ENCODE peak calls at places on chromosomes 11 and 22, in eight cellular contexts. K is stromal cell of bone marrow, F is D341Med, G is uterus, E is A549, X is left lobe of liver, S is SHP77, C is T-cell. Z is an unnamed sample.

GRCh38 chr22:25212337-25212736 is 7.1 kb upstream of the CRYBB2 start:
- DNase-seq in E (no peak), S (no peak), X (no peak), F (no peak), C (no peak), K (no peak), G (no peak), Z (no peak)

GRCh38 chr22:43387815-43388214 is 24.0 kb upstream of the MPPED1 start:
- DNase-seq in C (no peak), S (no peak), E (no peak), K (no peak), X (no peak), G (no peak), F (no peak), Z (peak)

GRCh38 chr11:63710476-63711217 is 29.3 kb downstream of the RTN3 start:
- DNase-seq in X (no peak), G (peak), C (no peak), E (peak), F (no peak), S (no peak), K (peak), Z (no peak)

GRCh38 chr22:50436841-50437341 is 37.9 kb downstream of the SBF1 start:
- DNase-seq in G (no peak), E (no peak), K (no peak), C (no peak), F (no peak), X (no peak), S (no peak), Z (peak)

GRCh38 chr11:33068611-33069340 is 29.4 kb downstream of the TCP11L1 start:
- DNase-seq in G (no peak), K (no peak), X (no peak), E (no peak), C (no peak), S (no peak), F (no peak), Z (no peak)

GRCh38 chr11:120789391-120789790 is 234.5 kb upstream of the TBCEL start:
- DNase-seq in X (no peak), C (no peak), E (no peak), K (no peak), F (no peak), S (no peak), G (no peak), Z (no peak)

GRCh38 chr11:88411265-88411664 is 73.7 kb upstream of the CTSC start:
- DNase-seq in G (no peak), C (no peak), F (no peak), K (peak), S (no peak), X (no peak), E (no peak), Z (no peak)

GRCh38 chr11:132472411-132473205 is 1059.7 kb downstream of the OPCML start:
- DNase-seq in C (no peak), G (no peak), K (peak), S (no peak), X (no peak), E (no peak), F (peak), Z (no peak)

GRCh38 chr22:37768273-37768672 is 39.5 kb upstream of the GCAT start:
- DNase-seq in K (no peak), C (no peak), G (no peak), E (no peak), F (no peak), X (no peak), S (no peak), Z (no peak)

GRCh38 chr11:99368579-99368978 is 347.8 kb downstream of the CNTN5 start:
- DNase-seq in K (no peak), F (no peak), C (no peak), G (no peak), X (no peak), E (no peak), S (no peak), Z (no peak)

GRCh38 chr11:77854838-77855237 is 33.9 kb downstream of the AAMDC start:
- DNase-seq in C (no peak), E (peak), S (no peak), F (no peak), G (no peak), K (no peak), X (no peak), Z (no peak)

GRCh38 chr11:78420255-78420764 is 2.7 kb upstream of the GAB2 start:
- DNase-seq in C (peak), E (peak), F (peak), K (peak), S (peak), X (peak), G (peak), Z (peak)

GRCh38 chr11:117426297-117426685 is 98.6 kb downstream of the CEP164 start:
- DNase-seq in E (peak), K (no peak), C (peak), G (peak), F (peak), X (peak), S (peak), Z (peak)

GRCh38 chr22:21622624-21623401 is 7.0 kb downstream of the YDJC start:
- DNase-seq in E (no peak), X (no peak), G (no peak), K (no peak), F (no peak), S (no peak), C (no peak), Z (no peak)

Z was measured in kidney.